ENCODE peak calls at places on chromosomes 6 and 20, in five cellular contexts. O, X, W, F and B are unnamed samples.

GRCh38 chr6:147238164-147238563 is 33.9 kb downstream of the STXBP5 start:
- DNase-seq in W (no peak), X (no peak), O (no peak), F (no peak), B (no peak)

GRCh38 chr6:137341721-137342195 is 122.6 kb upstream of the IFNGR1 start:
- DNase-seq in X (no peak), O (no peak), F (no peak), W (no peak), B (no peak)

GRCh38 chr6:34867484-34867883 is 20.4 kb downstream of the TAF11 start:
- DNase-seq in X (no peak), F (no peak), W (no peak), O (peak), B (no peak)

GRCh38 chr20:25139061-25139705 is 56.3 kb upstream of the ENTPD6 start:
- DNase-seq in X (no peak), O (peak), W (no peak), F (no peak), B (no peak)

GRCh38 chr20:63873477-63873971 is 8.5 kb downstream of the TPD52L2 start:
- DNase-seq in W (no peak), O (no peak), F (peak), X (no peak), B (no peak)

GRCh38 chr6:89562114-89562815 is 76.3 kb downstream of the LYRM2 start:
- DNase-seq in X (no peak), W (peak), O (no peak), F (no peak), B (no peak)

GRCh38 chr6:24666097-24666615 is 543 bp downstream of the TDP2 start:
- DNase-seq in O (no peak), W (peak), F (peak), X (no peak), B (no peak)

GRCh38 chr20:46022411-46023147 is 6.4 kb upstream of the SLC12A5 start:
- DNase-seq in X (no peak), O (peak), W (peak), F (peak), B (no peak)

GRCh38 chr20:50189681-50190250 is 864 bp upstream of the CEBPB start:
- DNase-seq in W (peak), F (no peak), O (peak), X (no peak), B (peak)

GRCh38 chr6:89952361-89952680 is 58.1 kb downstream of the GJA10 start:
- DNase-seq in W (no peak), F (no peak), X (no peak), O (no peak), B (no peak)

GRCh38 chr6:80548496-80548895 is 442.0 kb downstream of the BCKDHB start:
- DNase-seq in W (no peak), X (no peak), F (peak), O (no peak), B (no peak)

GRCh38 chr6:150937126-150937906 is 71.8 kb downstream of the MTHFD1L start:
- DNase-seq in W (peak), F (no peak), O (no peak), X (no peak), B (no peak)

GRCh38 chr20:50918403-50918802 is 12.8 kb downstream of the ADNP start:
- DNase-seq in W (no peak), O (no peak), F (peak), X (no peak), B (no peak)

GRCh38 chr6:108768176-108768555 is 80.1 kb upstream of the ARMC2 start:
- DNase-seq in W (no peak), F (no peak), X (no peak), O (no peak), B (no peak)

GRCh38 chr20:50744143-50744792 is 12.9 kb downstream of the PARD6B start:
- DNase-seq in F (peak), X (no peak), W (peak), O (peak), B (no peak)

GRCh38 chr20:38581013-38581412 is at the start of gene ADIG:
- DNase-seq in F (no peak), O (peak), W (no peak), X (no peak), B (peak)

GRCh38 chr6:143457563-143458359 is 7.2 kb downstream of the PEX3 start:
- DNase-seq in F (peak), O (peak), X (no peak), W (no peak), B (no peak)

GRCh38 chr6:136927313-136927712 is 5.2 kb downstream of the SLC35D3 start:
- DNase-seq in W (no peak), O (peak), X (no peak), F (peak), B (no peak)

GRCh38 chr6:20583447-20583806 is 49.2 kb downstream of the CDKAL1 start:
- DNase-seq in W (no peak), O (no peak), F (no peak), X (no peak), B (no peak)

GRCh38 chr6:116561377-116562018 is 7.9 kb downstream of the CALHM4 start:
- DNase-seq in O (peak), X (no peak), W (peak), F (peak), B (peak)

GRCh38 chr20:52261792-52262191 is 70.2 kb upstream of the ZFP64 start:
- DNase-seq in X (no peak), F (no peak), O (no peak), W (no peak), B (no peak)

GRCh38 chr6:164200071-164200470 is 785.6 kb downstream of the QKI start:
- DNase-seq in F (no peak), W (no peak), O (no peak), X (no peak), B (no peak)

GRCh38 chr6:39812853-39813533 is 20.8 kb downstream of the DAAM2 start:
- DNase-seq in X (no peak), W (peak), F (peak), O (no peak), B (peak)

GRCh38 chr20:47146703-47147102 is 209.8 kb downstream of the ZMYND8 start:
- DNase-seq in F (peak), W (no peak), O (peak), X (no peak), B (no peak)

GRCh38 chr20:36491901-36492617 is 49.3 kb upstream of the MYL9 start:
- DNase-seq in O (no peak), W (no peak), X (no peak), F (no peak), B (no peak)

GRCh38 chr6:117482240-117483003 is at the start of gene DCBLD1:
- DNase-seq in X (peak), F (peak), O (peak), W (peak), B (peak)

GRCh38 chr20:62651285-62652021 is 9.2 kb downstream of the SLCO4A1 start:
- DNase-seq in O (no peak), F (peak), W (peak), X (peak), B (peak)

GRCh38 chr6:44732243-44732642 is 344.7 kb downstream of the CDC5L start:
- DNase-seq in O (no peak), W (no peak), F (no peak), X (no peak), B (no peak)

GRCh38 chr6:164151161-164151728 is 736.7 kb downstream of the QKI start:
- DNase-seq in O (no peak), W (no peak), X (no peak), F (no peak), B (no peak)

GRCh38 chr6:86937219-86938079 is at the start of gene HTR1E:
- DNase-seq in W (peak), F (peak), O (peak), X (no peak), B (no peak)

GRCh38 chr6:8059129-8059528 is 5.1 kb downstream of the BLOC1S5 start:
- DNase-seq in X (no peak), F (peak), W (no peak), O (no peak), B (no peak)

GRCh38 chr6:81171991-81172740 is 580.3 kb downstream of the TENT5A start:
- DNase-seq in W (peak), X (no peak), F (peak), O (no peak), B (no peak)

GRCh38 chr6:37221585-37222124 is 35.9 kb upstream of the TBC1D22B start:
- DNase-seq in F (no peak), X (no peak), W (no peak), O (no peak), B (no peak)

GRCh38 chr20:43284481-43284880 is 94.8 kb upstream of the PTPRT start:
- DNase-seq in W (no peak), X (no peak), O (no peak), F (no peak), B (no peak)

GRCh38 chr6:141401168-141401567 is 731.6 kb upstream of the GJE1 start:
- DNase-seq in O (no peak), X (no peak), F (no peak), W (no peak), B (no peak)
- TF ChIP-seq POLR2A in O (no peak), X (no peak), F (no peak), W (no peak), B (no peak)

GRCh38 chr20:3173582-3174441 is 463 bp upstream of the LZTS3 start:
- DNase-seq in W (peak), F (peak), X (no peak), O (peak), B (peak)

GRCh38 chr20:3172933-3173581 is at the start of gene LZTS3:
- DNase-seq in F (peak), X (no peak), O (peak), W (peak), B (peak)

GRCh38 chr20:3172126-3172932 is 1.0 kb downstream of the LZTS3 start:
- DNase-seq in F (no peak), X (no peak), W (no peak), O (no peak), B (no peak)

GRCh38 chr20:3175270-3175669 is 1.9 kb upstream of the LZTS3 start:
- DNase-seq in O (no peak), F (no peak), X (no peak), W (no peak), B (no peak)

DNA sequence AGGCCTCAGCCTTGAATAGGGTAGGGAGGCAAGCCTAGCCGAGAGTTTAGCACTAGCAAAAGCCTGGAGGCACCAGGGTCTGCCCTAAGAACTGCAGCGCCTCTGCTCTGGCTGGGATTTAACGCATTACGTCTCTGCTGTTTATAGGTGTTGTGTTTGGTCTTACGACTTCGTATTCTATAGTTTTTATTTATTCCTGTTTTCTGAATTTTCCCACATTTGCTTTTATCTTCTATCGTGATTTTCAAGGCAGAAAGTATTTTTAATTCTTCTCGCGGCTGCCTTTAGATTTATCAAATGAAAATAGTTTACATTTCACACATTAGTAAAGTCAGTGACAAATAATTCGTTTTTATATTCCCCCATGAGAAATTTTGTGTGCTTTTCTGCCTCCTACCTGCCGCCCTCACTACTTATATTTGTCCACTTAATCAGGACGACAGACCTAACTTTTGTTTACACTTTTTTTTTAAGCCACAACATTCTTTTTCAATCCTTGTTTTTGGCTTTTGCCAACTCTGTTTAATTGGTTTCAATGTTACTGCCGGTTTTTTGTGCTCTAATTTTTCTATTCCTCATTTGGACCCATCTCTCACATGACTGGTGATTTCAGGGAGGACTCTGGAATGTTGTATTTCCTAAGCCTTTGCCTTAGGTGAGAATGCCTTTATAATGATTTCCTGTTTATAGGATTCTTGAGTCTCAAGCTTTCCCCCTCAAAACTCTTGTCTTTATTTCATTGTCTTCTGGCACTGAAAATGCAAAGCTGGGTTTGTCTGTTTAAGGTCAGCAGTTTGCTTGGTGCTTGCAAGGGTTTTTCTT is 1.3 kb upstream of the LZTS3 start:
- DNase-seq in O (no peak), F (peak), X (no peak), W (no peak), B (no peak)
- TF ChIP-seq CTCF in O (no peak), F (no peak), X (no peak), W (no peak), B (no peak)

GRCh38 chr6:85643530-85644373 is 1.1 kb upstream of the SYNCRIP start:
- DNase-seq in O (peak), F (peak), W (peak), X (peak), B (peak)

GRCh38 chr6:85644374-85644762 is 1.7 kb upstream of the SYNCRIP start:
- DNase-seq in F (peak), W (no peak), O (no peak), X (no peak), B (no peak)

GRCh38 chr6:85641916-85642773 is 541 bp downstream of the SYNCRIP start:
- DNase-seq in W (peak), O (peak), X (peak), F (peak), B (peak)

GRCh38 chr6:85641522-85641915 is 1.2 kb downstream of the SYNCRIP start:
- DNase-seq in W (no peak), F (peak), O (no peak), X (no peak), B (no peak)

GRCh38 chr6:85642774-85643529 is at the start of gene SYNCRIP:
- DNase-seq in X (peak), O (peak), F (peak), W (peak), B (peak)
- TF ChIP-seq POLR2A in X (peak), O (peak), F (peak), W (peak), B (peak)

GRCh38 chr20:41135888-41136243 is 1.5 kb upstream of the PLCG1 start:
- DNase-seq in X (no peak), W (no peak), O (no peak), F (no peak), B (no peak)

GRCh38 chr20:41135187-41135887 is 2.0 kb upstream of the PLCG1 start:
- DNase-seq in F (peak), W (no peak), X (no peak), O (peak), B (no peak)

GRCh38 chr20:41136695-41137411 is 490 bp upstream of the PLCG1 start:
- DNase-seq in O (peak), X (peak), F (peak), W (peak), B (peak)

GRCh38 chr20:41137412-41138216 is at the start of gene PLCG1:
- DNase-seq in F (peak), W (peak), X (peak), O (peak), B (peak)

GRCh38 chr20:41136336-41136694 is 1.0 kb upstream of the PLCG1 start:
- DNase-seq in W (no peak), O (no peak), F (no peak), X (no peak), B (no peak)
- TF ChIP-seq CTCF in W (no peak), O (peak), F (no peak), X (no peak), B (no peak)

GRCh38 chr6:52389626-52390360 is 27.8 kb downstream of the PAQR8 start:
- DNase-seq in O (peak), F (peak), W (no peak), X (no peak), B (no peak)
- TF ChIP-seq POLR2A in O (peak), F (no peak), W (no peak), X (no peak), B (no peak)